ENCODE peak calls at places on chromosomes 1 and 21, in seven cellular contexts. E is transverse colon, L is astrocyte of the spinal cord, G is tibial artery, V is pancreas, C is uterus, K is ovary. P is an unnamed sample.

GRCh38 chr1:223179280-223179679 is 36.2 kb upstream of the TLR5 start:
- DNase-seq in E (no peak), L (no peak), G (no peak), V (no peak), C (no peak), K (no peak), P (no peak)

GRCh38 chr1:89804646-89805237 is 16.1 kb upstream of the LRRC8D start:
- DNase-seq in E (peak), L (peak), G (peak), V (peak), C (peak), K (peak), P (peak)

GRCh38 chr1:150875197-150876110 is 945 bp downstream of the ARNT start:
- DNase-seq in E (peak), L (peak), G (no peak), V (no peak), C (no peak), K (no peak), P (peak)

GRCh38 chr1:12491691-12492090 is 126.3 kb downstream of the DHRS3 start:
- DNase-seq in E (no peak), L (no peak), G (no peak), V (no peak), C (no peak), K (no peak), P (no peak)

GRCh38 chr1:200242379-200243041 is 167.3 kb downstream of the ZNF281 start:
- DNase-seq in E (no peak), L (no peak), G (no peak), V (no peak), C (peak), K (no peak), P (peak)

GRCh38 chr1:56180806-56181205 is 398.6 kb downstream of the PLPP3 start:
- DNase-seq in E (no peak), L (peak), G (no peak), V (no peak), C (no peak), K (no peak), P (peak)

GRCh38 chr1:197156692-197157091 is 10.2 kb upstream of the ASPM start:
- DNase-seq in E (no peak), L (no peak), G (no peak), V (no peak), C (no peak), K (no peak), P (no peak)

GRCh38 chr1:33256701-33257387 is 552 bp downstream of the ZNF362 start:
- DNase-seq in E (peak), L (peak), G (no peak), V (peak), C (peak), K (peak), P (peak)

GRCh38 chr1:174118726-174119125 is 40.6 kb upstream of the RABGAP1L start:
- DNase-seq in E (no peak), L (no peak), G (no peak), V (no peak), C (no peak), K (no peak), P (no peak)

GRCh38 chr1:150194381-150195031 is 41.4 kb downstream of the ANP32E start:
- DNase-seq in E (no peak), L (peak), G (no peak), V (no peak), C (no peak), K (no peak), P (peak)

GRCh38 chr1:240312872-240313271 is 221.2 kb downstream of the FMN2 start:
- DNase-seq in E (no peak), L (peak), G (no peak), V (no peak), C (no peak), K (no peak), P (peak)

GRCh38 chr1:66300986-66301451 is 232.9 kb upstream of the SGIP1 start:
- DNase-seq in E (no peak), L (peak), G (no peak), V (no peak), C (no peak), K (no peak), P (peak)

DNA sequence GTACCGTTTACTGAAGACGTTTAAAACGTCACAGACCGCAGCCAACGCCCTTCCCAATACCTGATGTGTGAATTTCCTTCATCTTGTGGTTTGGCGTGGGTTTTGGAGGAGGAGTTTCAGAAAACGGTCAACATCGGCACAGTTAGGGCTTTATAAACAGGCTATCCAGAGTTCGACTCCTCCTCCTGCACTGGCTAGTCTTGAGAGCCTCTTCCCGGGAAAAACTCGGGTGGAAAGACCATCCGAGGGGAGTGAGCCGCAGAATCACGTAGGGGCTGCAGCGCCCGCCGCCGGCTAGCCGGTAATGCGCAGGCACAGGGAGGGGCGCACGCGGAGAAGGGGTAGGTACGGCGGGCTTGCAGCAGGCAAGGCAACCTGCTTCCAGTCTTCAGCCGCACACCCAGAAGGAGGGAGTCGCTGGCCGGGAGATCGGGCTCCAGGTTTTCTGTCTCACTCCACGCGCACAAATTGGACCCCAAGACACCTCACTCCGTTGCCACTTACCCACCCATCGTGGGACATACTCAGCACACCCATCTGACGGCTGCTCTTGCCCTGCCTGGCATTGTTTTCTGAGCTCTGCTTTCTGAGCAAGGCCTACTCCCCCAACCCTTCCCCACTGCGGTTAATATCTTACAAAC is 25.4 kb downstream of the SLC19A2 start:
- DNase-seq in E (no peak), L (peak), G (no peak), V (peak), C (no peak), K (peak), P (peak)
- H3K4me3 ChIP-seq in E (no peak), L (peak), G (no peak), V (no peak), C (peak), K (no peak), P (no peak)

DNA sequence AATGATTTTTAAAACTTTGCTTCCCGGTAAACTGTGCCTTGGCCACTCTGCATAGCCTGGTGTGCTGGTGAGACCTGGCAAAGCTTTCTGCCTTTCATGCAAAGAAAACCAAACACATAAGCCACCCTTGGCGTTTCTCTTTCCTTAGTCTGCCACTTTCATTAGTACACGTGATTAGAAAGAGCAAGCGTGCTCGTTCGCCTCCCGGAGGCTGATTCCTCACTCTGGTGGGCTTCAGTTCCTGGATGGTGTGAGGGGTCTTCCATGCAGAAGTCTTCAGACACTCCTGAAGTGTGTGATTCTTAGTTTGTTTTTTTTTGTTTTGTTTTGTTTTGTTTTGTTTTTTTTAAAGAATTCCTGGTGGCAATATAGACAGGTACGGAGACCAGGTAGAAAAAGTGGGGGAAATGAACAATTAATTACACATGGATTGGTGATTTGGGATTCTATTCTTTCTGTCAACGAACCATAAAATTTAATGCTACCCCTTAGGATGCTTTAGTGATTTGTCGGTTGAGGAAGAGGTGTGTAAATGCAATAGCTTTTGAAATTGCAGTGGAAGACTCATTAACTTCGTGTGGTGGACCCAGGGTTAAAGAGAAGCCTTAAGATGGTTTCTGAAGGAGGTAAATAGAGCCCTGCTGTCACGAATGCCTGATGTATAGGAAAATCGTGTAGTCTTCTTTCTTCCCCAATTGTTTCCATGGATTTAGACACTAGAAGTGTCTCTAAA is 2.1 kb downstream of the GALNT2 start:
- DNase-seq in E (peak), L (no peak), G (no peak), V (no peak), C (no peak), K (no peak), P (no peak)
- TF ChIP-seq CTCF in E (no peak), L (peak), G (no peak), V (no peak), C (no peak), K (no peak), P (no peak)

GRCh38 chr1:61140778-61141177 is 58.4 kb downstream of the NFIA start:
- DNase-seq in E (no peak), L (no peak), G (no peak), V (no peak), C (no peak), K (no peak), P (peak)

GRCh38 chr1:61139324-61140055 is 57.1 kb downstream of the NFIA start:
- DNase-seq in E (no peak), L (peak), G (no peak), V (no peak), C (no peak), K (no peak), P (peak)

GRCh38 chr1:61140056-61140549 is 57.7 kb downstream of the NFIA start:
- DNase-seq in E (no peak), L (no peak), G (no peak), V (no peak), C (no peak), K (no peak), P (no peak)

GRCh38 chr1:61135286-61135685 is 52.9 kb downstream of the NFIA start:
- DNase-seq in E (no peak), L (no peak), G (no peak), V (no peak), C (no peak), K (no peak), P (no peak)

GRCh38 chr1:61138305-61138704 is 55.9 kb downstream of the NFIA start:
- DNase-seq in E (no peak), L (no peak), G (no peak), V (no peak), C (no peak), K (no peak), P (no peak)
- H3K4me3 ChIP-seq in E (no peak), L (no peak), G (no peak), V (no peak), C (no peak), K (no peak), P (no peak)

DNA sequence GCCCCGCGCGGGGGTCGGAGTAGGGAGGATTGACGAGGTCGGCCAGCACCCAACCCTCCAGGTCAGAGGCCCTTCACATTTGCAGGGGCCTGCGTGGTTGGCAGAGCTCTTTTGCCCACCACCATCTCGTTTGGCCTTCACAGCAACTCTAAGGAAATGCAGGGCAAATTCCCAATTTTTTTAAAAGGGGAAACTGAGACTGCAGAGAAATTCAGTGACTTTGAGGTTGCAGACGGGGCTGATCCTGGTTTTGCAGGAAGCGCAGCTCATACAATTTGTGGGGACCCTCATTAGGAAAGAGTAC is 430 bp upstream of the ACBD3 start:
- DNase-seq in E (no peak), L (no peak), G (no peak), V (no peak), C (no peak), K (no peak), P (no peak)
- TF ChIP-seq CTCF in E (no peak), L (no peak), G (no peak), V (no peak), C (no peak), K (no peak), P (no peak)

DNA sequence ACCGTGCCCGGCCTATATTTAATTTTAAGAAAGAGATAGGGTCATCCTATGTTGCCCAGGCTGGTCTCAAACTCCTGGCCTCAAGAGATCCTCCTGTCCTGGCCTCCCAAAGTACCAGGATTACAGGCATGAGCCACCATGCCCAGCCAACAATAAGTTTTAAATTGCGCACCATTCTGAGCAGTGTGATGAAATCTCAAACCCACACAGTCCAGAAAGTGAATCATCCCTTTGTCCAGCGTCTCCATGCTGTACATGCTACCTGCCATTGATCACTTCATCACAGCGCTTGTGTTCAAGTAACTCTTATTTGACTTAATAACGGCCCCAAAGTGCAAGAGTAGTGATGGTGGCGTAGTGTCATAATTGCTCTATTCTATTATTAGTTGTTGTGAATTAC is 75.4 kb downstream of the APP start:
- DNase-seq in E (no peak), L (no peak), G (no peak), V (no peak), C (no peak), K (no peak), P (no peak)
- H3K4me3 ChIP-seq in E (no peak), L (no peak), G (no peak), V (no peak), C (no peak), K (no peak), P (no peak)

DNA sequence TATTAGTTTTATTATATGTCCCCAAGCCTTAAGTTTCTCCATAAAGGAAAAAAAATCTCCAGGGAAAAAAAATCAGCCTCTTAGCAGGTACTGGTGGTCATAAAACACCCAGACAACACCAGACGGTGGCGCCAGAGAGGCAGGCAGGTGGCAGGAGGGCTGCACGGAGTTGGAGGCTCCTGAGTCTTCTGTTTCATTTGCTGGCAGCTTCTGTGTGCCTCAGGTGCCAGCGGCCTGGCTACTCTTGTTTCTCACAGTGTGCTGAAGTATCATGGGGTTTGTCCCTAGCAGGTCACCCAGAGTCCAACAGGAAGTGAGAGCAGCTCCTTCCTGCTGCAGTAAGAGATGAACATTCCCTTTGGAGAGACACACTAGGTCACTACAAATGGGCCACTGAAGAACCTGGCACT is 123.3 kb upstream of the GADD45A start:
- DNase-seq in E (peak), L (peak), G (peak), V (peak), C (peak), K (peak), P (peak)
- TF ChIP-seq CTCF in E (peak), L (peak), G (peak), V (peak), C (peak), K (peak), P (peak)

GRCh38 chr1:162145280-162145965 is 75.9 kb downstream of the NOS1AP start:
- DNase-seq in E (no peak), L (peak), G (no peak), V (no peak), C (no peak), K (no peak), P (no peak)

GRCh38 chr1:162147760-162148159 is 78.3 kb downstream of the NOS1AP start:
- DNase-seq in E (no peak), L (peak), G (no peak), V (no peak), C (no peak), K (no peak), P (no peak)

GRCh38 chr1:162144853-162145252 is 75.4 kb downstream of the NOS1AP start:
- DNase-seq in E (no peak), L (no peak), G (no peak), V (no peak), C (no peak), K (no peak), P (no peak)

GRCh38 chr1:162144268-162144667 is 74.8 kb downstream of the NOS1AP start:
- DNase-seq in E (no peak), L (no peak), G (no peak), V (no peak), C (no peak), K (no peak), P (no peak)

GRCh38 chr1:162145966-162146696 is 76.6 kb downstream of the NOS1AP start:
- DNase-seq in E (no peak), L (no peak), G (no peak), V (no peak), C (no peak), K (no peak), P (no peak)
- H3K4me3 ChIP-seq in E (no peak), L (no peak), G (no peak), V (no peak), C (no peak), K (no peak), P (no peak)

DNA sequence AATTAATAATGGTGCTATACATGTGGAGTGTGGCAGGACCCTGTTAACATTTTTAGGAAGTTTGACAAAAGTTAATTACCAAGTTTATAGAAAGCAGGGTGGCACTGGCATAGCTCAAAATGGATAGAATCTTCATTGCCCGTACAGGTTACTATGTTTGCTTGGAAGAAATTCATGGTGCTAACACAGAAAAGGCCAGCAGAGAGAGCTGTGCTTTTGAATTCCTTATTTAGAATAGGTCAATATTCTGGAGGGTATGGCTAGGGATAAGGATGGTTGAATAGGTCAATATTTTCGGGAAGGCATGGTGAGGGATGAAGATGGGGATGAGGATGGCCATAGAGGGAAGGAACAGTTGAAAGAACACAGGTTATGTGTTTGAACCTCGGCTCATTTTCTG is 345.1 kb downstream of the LMO4 start:
- DNase-seq in E (no peak), L (no peak), G (no peak), V (no peak), C (no peak), K (no peak), P (peak)
- TF ChIP-seq CTCF in E (no peak), L (peak), G (no peak), V (no peak), C (no peak), K (no peak), P (peak)

DNA sequence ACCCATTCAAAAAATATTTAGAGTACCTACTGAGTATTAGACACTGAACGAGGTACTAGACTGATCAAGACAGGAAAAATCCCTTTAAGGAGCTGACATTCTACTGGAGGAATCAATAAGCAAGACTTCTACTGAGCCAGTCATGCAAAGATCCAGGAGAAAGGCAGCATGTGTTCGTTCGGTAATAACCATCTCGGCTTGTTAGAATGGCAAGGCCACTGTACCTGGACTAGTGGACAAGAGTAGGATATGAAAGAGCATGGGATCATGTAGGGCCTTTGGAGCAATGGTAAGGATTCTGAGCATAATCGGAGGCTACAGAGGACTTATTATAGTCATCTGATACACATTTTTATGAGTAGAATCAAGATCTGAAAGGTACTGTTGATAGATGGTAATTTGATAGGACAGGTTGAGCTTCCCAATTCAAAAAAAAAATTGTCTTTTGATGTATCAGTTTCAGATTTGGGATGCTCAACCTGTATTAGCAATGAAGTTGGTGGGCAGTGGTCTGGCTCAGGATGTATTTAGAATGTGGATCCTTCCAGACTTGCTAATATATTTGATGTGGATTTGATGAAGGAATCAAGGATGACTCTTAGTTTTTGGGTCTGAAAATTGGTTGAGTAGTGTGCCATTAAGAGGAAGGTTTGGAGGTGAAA is 2.3 kb downstream of the COX20 start:
- DNase-seq in E (no peak), L (no peak), G (no peak), V (no peak), C (no peak), K (no peak), P (no peak)
- H3K4me3 ChIP-seq in E (no peak), L (no peak), G (peak), V (no peak), C (no peak), K (no peak), P (peak)

GRCh38 chr1:35115459-35116383 is 36.5 kb downstream of the ZMYM1 start:
- DNase-seq in E (no peak), L (peak), G (no peak), V (no peak), C (no peak), K (no peak), P (peak)

GRCh38 chr1:35111106-35111505 is 31.9 kb downstream of the ZMYM1 start:
- DNase-seq in E (no peak), L (peak), G (no peak), V (no peak), C (no peak), K (no peak), P (peak)

GRCh38 chr1:35112668-35113067 is 33.5 kb downstream of the ZMYM1 start:
- DNase-seq in E (no peak), L (no peak), G (no peak), V (no peak), C (no peak), K (no peak), P (peak)
- TF ChIP-seq CTCF in E (no peak), L (no peak), G (no peak), V (no peak), C (no peak), K (no peak), P (no peak)

P was measured in fibroblast of the aortic adventitia.